ENCODE peak calls at places on chromosomes 5 and 9, in five cellular contexts. One of them, this sample, is unnamed.
A peak's percentile ranks its signal among the peaks of the same experiment; 100 is the strongest.

GRCh38 chr5:158174918-158175663 is 316.1 kb upstream of the CLINT1 start:
- DNase-seq in uterus: peak; percentile 84
- DNase-seq in endodermal cell: peak; percentile 96
- DNase-seq in GM23248: peak; percentile 83
- DNase-seq in naive thymus-derived CD4-positive, alpha-beta T cell: peak; percentile 33
- DNase-seq in this sample: peak; percentile 15

GRCh38 chr9:117771162-117771561 is 67.0 kb downstream of the TLR4 start:
- DNase-seq in GM23248: no peak
- DNase-seq in endodermal cell: no peak
- DNase-seq in uterus: no peak
- DNase-seq in naive thymus-derived CD4-positive, alpha-beta T cell: no peak
- DNase-seq in this sample: no peak

GRCh38 chr5:156513123-156513814 is 186.3 kb downstream of the SGCD start:
- DNase-seq in uterus: no peak
- DNase-seq in naive thymus-derived CD4-positive, alpha-beta T cell: no peak
- DNase-seq in GM23248: peak; percentile 17
- DNase-seq in endodermal cell: no peak
- DNase-seq in this sample: no peak

GRCh38 chr9:102087141-102087540 is 348.7 kb upstream of the GRIN3A start:
- DNase-seq in uterus: no peak
- DNase-seq in GM23248: no peak
- DNase-seq in endodermal cell: no peak
- DNase-seq in naive thymus-derived CD4-positive, alpha-beta T cell: no peak
- DNase-seq in this sample: no peak

GRCh38 chr5:143019614-143020515 is 249.7 kb downstream of the ARHGAP26 start:
- DNase-seq in uterus: no peak
- DNase-seq in GM23248: no peak
- DNase-seq in naive thymus-derived CD4-positive, alpha-beta T cell: no peak
- DNase-seq in endodermal cell: peak; percentile 79
- DNase-seq in this sample: no peak

GRCh38 chr9:96321515-96321914 is 19.5 kb upstream of the HSD17B3 start:
- DNase-seq in uterus: no peak
- DNase-seq in GM23248: no peak
- DNase-seq in naive thymus-derived CD4-positive, alpha-beta T cell: no peak
- DNase-seq in endodermal cell: peak; percentile 64
- DNase-seq in this sample: no peak

GRCh38 chr9:112086627-112087026 is 88.5 kb downstream of the SUSD1 start:
- DNase-seq in uterus: no peak
- DNase-seq in naive thymus-derived CD4-positive, alpha-beta T cell: no peak
- DNase-seq in endodermal cell: no peak
- DNase-seq in GM23248: peak; percentile 68
- DNase-seq in this sample: peak; percentile 17

GRCh38 chr5:10695055-10695649 is 65.9 kb downstream of the DAP start:
- DNase-seq in GM23248: peak; percentile 90
- DNase-seq in endodermal cell: peak; percentile 87
- DNase-seq in uterus: peak; percentile 68
- DNase-seq in naive thymus-derived CD4-positive, alpha-beta T cell: no peak
- DNase-seq in this sample: no peak

GRCh38 chr5:637581-638450 is 25.7 kb downstream of the CEP72 start:
- DNase-seq in uterus: no peak
- DNase-seq in endodermal cell: no peak
- DNase-seq in GM23248: no peak
- DNase-seq in naive thymus-derived CD4-positive, alpha-beta T cell: no peak
- DNase-seq in this sample: no peak

GRCh38 chr5:142758062-142758802 is 11.9 kb upstream of the ARHGAP26 start:
- DNase-seq in uterus: no peak
- DNase-seq in endodermal cell: no peak
- DNase-seq in GM23248: no peak
- DNase-seq in naive thymus-derived CD4-positive, alpha-beta T cell: no peak
- DNase-seq in this sample: no peak

GRCh38 chr9:5549671-5550650 is 39.6 kb downstream of the PDCD1LG2 start:
- DNase-seq in GM23248: peak; percentile 73
- DNase-seq in endodermal cell: no peak
- DNase-seq in naive thymus-derived CD4-positive, alpha-beta T cell: no peak
- DNase-seq in uterus: no peak
- DNase-seq in this sample: no peak

GRCh38 chr5:1727571-1727970 is 72.1 kb downstream of the MRPL36 start:
- DNase-seq in uterus: no peak
- DNase-seq in naive thymus-derived CD4-positive, alpha-beta T cell: no peak
- DNase-seq in GM23248: no peak
- DNase-seq in endodermal cell: peak; percentile 44
- DNase-seq in this sample: no peak

GRCh38 chr5:139700711-139701693 is 52.9 kb downstream of the CXXC5 start:
- DNase-seq in endodermal cell: peak; percentile 95
- DNase-seq in uterus: no peak
- DNase-seq in naive thymus-derived CD4-positive, alpha-beta T cell: no peak
- DNase-seq in GM23248: no peak
- DNase-seq in this sample: no peak

GRCh38 chr9:38371495-38371894 is 21.0 kb upstream of the ALDH1B1 start:
- DNase-seq in uterus: peak; percentile 56
- DNase-seq in GM23248: peak; percentile 42
- DNase-seq in naive thymus-derived CD4-positive, alpha-beta T cell: no peak
- DNase-seq in endodermal cell: peak; percentile 61
- DNase-seq in this sample: peak; percentile 30

GRCh38 chr9:95770653-95771131 is 104.8 kb upstream of the ERCC6L2 start:
- DNase-seq in endodermal cell: peak; percentile 86
- DNase-seq in naive thymus-derived CD4-positive, alpha-beta T cell: no peak
- DNase-seq in GM23248: no peak
- DNase-seq in uterus: no peak
- DNase-seq in this sample: no peak

GRCh38 chr9:15512889-15513288 is 2.1 kb upstream of the PSIP1 start:
- DNase-seq in GM23248: no peak
- DNase-seq in endodermal cell: peak; percentile 84
- DNase-seq in naive thymus-derived CD4-positive, alpha-beta T cell: no peak
- DNase-seq in uterus: no peak
- DNase-seq in this sample: no peak

GRCh38 chr5:114362197-114362976 is 517 bp downstream of the KCNN2 start:
- DNase-seq in naive thymus-derived CD4-positive, alpha-beta T cell: no peak
- DNase-seq in GM23248: peak; percentile 4
- DNase-seq in endodermal cell: no peak
- DNase-seq in uterus: no peak
- DNase-seq in this sample: no peak

GRCh38 chr5:10502130-10502529 is 60.5 kb downstream of the ROPN1L start:
- DNase-seq in GM23248: no peak
- DNase-seq in endodermal cell: no peak
- DNase-seq in naive thymus-derived CD4-positive, alpha-beta T cell: no peak
- DNase-seq in uterus: no peak
- DNase-seq in this sample: no peak

DNA sequence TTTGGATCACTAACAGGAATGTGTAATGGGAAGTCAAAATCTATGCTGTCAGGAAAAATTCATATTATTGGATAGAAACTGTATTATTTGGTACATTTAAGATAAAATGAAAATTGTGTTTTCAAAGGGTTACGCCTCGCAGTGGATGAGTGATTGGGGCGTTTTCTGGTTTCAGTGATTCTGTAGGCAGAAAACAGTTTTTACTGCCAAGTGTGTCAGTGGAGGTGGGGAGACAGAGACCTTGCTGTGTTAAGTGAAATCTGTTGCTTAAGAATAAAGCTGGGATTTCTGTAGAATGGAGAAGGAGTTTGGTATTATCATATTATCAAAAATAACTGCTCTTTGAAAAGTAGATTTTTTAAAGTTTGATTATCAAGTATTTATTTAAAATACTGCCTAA is 69.7 kb downstream of the GHR start:
- DNase-seq in GM23248: no peak
- DNase-seq in endodermal cell: no peak
- DNase-seq in naive thymus-derived CD4-positive, alpha-beta T cell: no peak
- DNase-seq in uterus: no peak
- DNase-seq in this sample: no peak
- H3K4me1 ChIP-seq in GM23248: no peaks in the 10 kb centered on the region
- H3K4me1 ChIP-seq in endodermal cell: no peaks in the 10 kb centered on the region
- H3K4me1 ChIP-seq in naive thymus-derived CD4-positive, alpha-beta T cell: no peaks in the 10 kb centered on the region
- H3K4me1 ChIP-seq in uterus: no peaks in the 10 kb centered on the region
- H3K4me1 ChIP-seq in this sample: no peaks in the 10 kb centered on the region

GRCh38 chr5:73862796-73863195 is 236.8 kb downstream of the ARHGEF28 start:
- DNase-seq in endodermal cell: no peak
- DNase-seq in GM23248: no peak
- DNase-seq in uterus: no peak
- DNase-seq in naive thymus-derived CD4-positive, alpha-beta T cell: no peak
- DNase-seq in this sample: no peak
- H3K4me1 ChIP-seq in endodermal cell: no peaks in the 10 kb centered on the region
- H3K4me1 ChIP-seq in GM23248: peaks cover 14% of the 10 kb centered on the region
- H3K4me1 ChIP-seq in uterus: no peaks in the 10 kb centered on the region
- H3K4me1 ChIP-seq in naive thymus-derived CD4-positive, alpha-beta T cell: no peaks in the 10 kb centered on the region
- H3K4me1 ChIP-seq in this sample: no peaks in the 10 kb centered on the region

GRCh38 chr5:151784141-151784540 is 12.4 kb downstream of the G3BP1 start:
- DNase-seq in GM23248: no peak
- DNase-seq in uterus: no peak
- DNase-seq in endodermal cell: peak; percentile 59
- DNase-seq in naive thymus-derived CD4-positive, alpha-beta T cell: no peak
- DNase-seq in this sample: no peak
- H3K4me1 ChIP-seq in GM23248: peaks cover 20% of the 10 kb centered on the region
- H3K4me1 ChIP-seq in uterus: no peaks in the 10 kb centered on the region
- H3K4me1 ChIP-seq in endodermal cell: no peaks in the 10 kb centered on the region
- H3K4me1 ChIP-seq in naive thymus-derived CD4-positive, alpha-beta T cell: peaks cover 16% of the 10 kb centered on the region
- H3K4me1 ChIP-seq in this sample: peaks cover 63% of the 10 kb centered on the region

DNA sequence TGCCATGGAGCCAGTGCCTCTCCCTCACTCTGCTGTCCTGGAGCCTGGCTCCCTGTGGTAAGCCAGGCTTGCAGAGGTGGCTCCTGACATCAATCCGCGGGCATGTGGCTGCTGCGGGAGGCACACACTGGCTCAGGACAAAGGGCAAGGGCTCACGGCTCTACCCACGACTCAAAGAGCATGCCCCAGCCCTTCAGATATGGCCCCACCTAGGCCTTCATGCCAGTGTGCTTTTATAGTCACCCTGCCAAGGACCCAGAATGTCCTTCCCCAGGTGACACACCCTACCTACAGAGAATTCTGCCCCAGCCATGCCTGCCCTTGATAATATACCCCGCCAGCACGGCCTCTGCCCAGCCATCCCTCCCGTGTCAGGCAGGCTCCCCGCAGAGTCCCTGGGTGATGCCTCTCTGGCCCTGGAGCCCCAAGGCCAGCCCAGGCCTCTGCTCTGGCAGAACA is 1.6 kb downstream of the MGAT4B start:
- DNase-seq in uterus: no peak
- DNase-seq in endodermal cell: no peak
- DNase-seq in naive thymus-derived CD4-positive, alpha-beta T cell: no peak
- DNase-seq in GM23248: no peak
- DNase-seq in this sample: no peak
- H3K4me1 ChIP-seq in uterus: peaks cover 6% of the 10 kb centered on the region
- H3K4me1 ChIP-seq in endodermal cell: peaks cover 2% of the 10 kb centered on the region
- H3K4me1 ChIP-seq in naive thymus-derived CD4-positive, alpha-beta T cell: peaks cover 19% of the 10 kb centered on the region
- H3K4me1 ChIP-seq in GM23248: peaks cover 17% of the 10 kb centered on the region
- H3K4me1 ChIP-seq in this sample: peaks cover 42% of the 10 kb centered on the region

DNA sequence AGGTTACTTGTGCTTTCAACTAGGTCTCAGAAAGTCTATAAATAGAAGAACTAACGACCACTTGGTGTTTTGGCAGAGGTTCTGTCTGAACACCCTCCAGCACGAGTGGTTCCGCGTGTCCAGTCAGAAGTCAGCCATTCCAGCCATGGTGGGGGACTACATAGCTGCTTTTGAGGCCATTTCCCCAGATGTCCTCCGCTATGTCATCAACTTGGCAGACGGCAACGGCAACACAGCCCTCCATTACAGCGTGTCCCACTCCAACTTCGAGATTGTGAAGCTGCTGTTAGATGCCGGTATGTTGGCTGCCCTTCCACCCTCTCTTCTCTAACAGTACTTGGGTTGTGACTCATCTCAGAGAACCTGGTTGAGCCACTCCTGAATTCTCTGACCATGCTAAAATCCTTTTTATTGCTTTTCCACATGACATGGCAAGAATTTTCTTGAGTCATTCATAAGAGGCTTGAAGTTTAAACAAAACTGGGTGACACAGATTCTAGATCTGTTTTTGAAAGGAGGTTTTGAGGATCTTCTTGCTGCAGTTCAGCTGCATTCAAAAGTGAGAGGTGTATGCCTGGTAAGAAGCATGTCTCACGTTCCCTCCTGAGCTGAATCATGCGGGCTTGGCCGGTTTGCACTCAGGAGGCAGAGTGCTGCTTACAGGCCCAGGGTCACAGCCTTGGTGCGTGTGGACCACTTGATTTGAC is 103.1 kb upstream of the DMRT1 start:
- DNase-seq in GM23248: peak; percentile 97
- DNase-seq in endodermal cell: no peak
- DNase-seq in uterus: peak; percentile 77
- DNase-seq in naive thymus-derived CD4-positive, alpha-beta T cell: no peak
- DNase-seq in this sample: no peak
- H3K4me1 ChIP-seq in GM23248: peaks cover 50% of the 10 kb centered on the region
- H3K4me1 ChIP-seq in endodermal cell: peaks cover 7% of the 10 kb centered on the region
- H3K4me1 ChIP-seq in uterus: no peaks in the 10 kb centered on the region
- H3K4me1 ChIP-seq in naive thymus-derived CD4-positive, alpha-beta T cell: no peaks in the 10 kb centered on the region
- H3K4me1 ChIP-seq in this sample: no peaks in the 10 kb centered on the region

This sample was measured in CD4-positive, alpha-beta memory T cell.